ENCODE peak calls at places on chromosome 21, in six cellular contexts. O is SK-N-SH; P is psoas muscle; U is lung; Z is astrocyte; H is CD4-positive, alpha-beta memory T cell. Y is an unnamed sample.
A peak's percentile ranks its signal among the peaks of the same experiment; 100 is the strongest.

GRCh38 chr21:33648555-33648954 is 6.3 kb downstream of the ITSN1 start:
- DNase-seq in P (no peak), H (no peak), U (no peak), O (no peak), Z (no peak), Y (no peak)

GRCh38 chr21:46553993-46554392 is 50.9 kb downstream of the S100B start:
- DNase-seq in Z (no peak), O (no peak), P (no peak), U (no peak), H (no peak), Y (no peak)

GRCh38 chr21:24729568-24729967 is 877.7 kb downstream of the MRPL39 start:
- DNase-seq in U (no peak), Z (peak; percentile 0), H (no peak), O (no peak), P (no peak), Y (no peak)

GRCh38 chr21:17451364-17451869 is 61.4 kb upstream of the CXADR start:
- DNase-seq in U (no peak), H (no peak), Z (peak; percentile 82), P (no peak), O (no peak), Y (no peak)

GRCh38 chr21:25999935-26000582 is 170.5 kb downstream of the APP start:
- DNase-seq in P (no peak), H (peak; percentile 26), O (no peak), Z (no peak), U (no peak), Y (no peak)

GRCh38 chr21:46667735-46668380 is 32.4 kb downstream of the PRMT2 start:
- DNase-seq in Z (peak; percentile 62), P (no peak), U (no peak), O (peak; percentile 80), H (no peak), Y (no peak)

GRCh38 chr21:42414928-42415769 is 11.4 kb downstream of the UBASH3A start:
- DNase-seq in H (peak; percentile 85), U (no peak), Z (peak; percentile 74), P (no peak), O (no peak), Y (no peak)

GRCh38 chr21:41429925-41430491 is 4.0 kb downstream of the MX1 start:
- DNase-seq in Z (no peak), O (no peak), P (no peak), H (no peak), U (no peak), Y (no peak)

GRCh38 chr21:37159053-37159776 is 86.2 kb downstream of the TTC3 start:
- DNase-seq in P (no peak), O (no peak), U (no peak), Z (no peak), H (no peak), Y (no peak)

GRCh38 chr21:33258475-33258874 is 7.7 kb upstream of the IL10RB start:
- DNase-seq in Z (no peak), O (no peak), P (no peak), U (no peak), H (no peak), Y (no peak)

GRCh38 chr21:41504030-41504429 is 3.9 kb downstream of the TMPRSS2 start:
- DNase-seq in U (no peak), H (no peak), P (no peak), Z (no peak), O (no peak), Y (no peak)

GRCh38 chr21:14550200-14550599 is 4.1 kb upstream of the SAMSN1 start:
- DNase-seq in Z (no peak), P (no peak), O (no peak), U (no peak), H (peak; percentile 42), Y (no peak)

GRCh38 chr21:25571726-25572121 is 35.6 kb downstream of the MRPL39 start:
- DNase-seq in P (no peak), Z (no peak), H (no peak), O (no peak), U (no peak), Y (no peak)

GRCh38 chr21:25939396-25939761 is 204.6 kb downstream of the GABPA start:
- DNase-seq in O (no peak), P (no peak), H (no peak), Z (no peak), U (no peak), Y (no peak)

GRCh38 chr21:26961704-26962103 is 5.2 kb downstream of the ADAMTS5 start:
- DNase-seq in Z (no peak), O (peak; percentile 24), U (no peak), P (no peak), H (no peak), Y (no peak)

GRCh38 chr21:14758849-14759248 is 212.7 kb upstream of the SAMSN1 start:
- DNase-seq in P (no peak), O (no peak), H (no peak), U (no peak), Z (no peak), Y (no peak)

GRCh38 chr21:42145569-42146250 is 73.2 kb upstream of the ABCG1 start:
- DNase-seq in Z (peak; percentile 6), P (no peak), U (peak; percentile 62), O (peak; percentile 92), H (peak; percentile 68), Y (peak; percentile 68)

GRCh38 chr21:42319368-42319767 is 4.2 kb upstream of the TFF3 start:
- DNase-seq in H (no peak), O (no peak), P (no peak), U (no peak), Z (no peak), Y (no peak)

GRCh38 chr21:42156690-42157605 is 62.0 kb upstream of the ABCG1 start:
- DNase-seq in H (no peak), Z (no peak), P (no peak), O (peak; percentile 78), U (no peak), Y (no peak)

GRCh38 chr21:22552390-22552789 is 1554.2 kb downstream of the NCAM2 start:
- DNase-seq in Z (no peak), O (no peak), U (no peak), P (no peak), H (no peak), Y (no peak)

DNA sequence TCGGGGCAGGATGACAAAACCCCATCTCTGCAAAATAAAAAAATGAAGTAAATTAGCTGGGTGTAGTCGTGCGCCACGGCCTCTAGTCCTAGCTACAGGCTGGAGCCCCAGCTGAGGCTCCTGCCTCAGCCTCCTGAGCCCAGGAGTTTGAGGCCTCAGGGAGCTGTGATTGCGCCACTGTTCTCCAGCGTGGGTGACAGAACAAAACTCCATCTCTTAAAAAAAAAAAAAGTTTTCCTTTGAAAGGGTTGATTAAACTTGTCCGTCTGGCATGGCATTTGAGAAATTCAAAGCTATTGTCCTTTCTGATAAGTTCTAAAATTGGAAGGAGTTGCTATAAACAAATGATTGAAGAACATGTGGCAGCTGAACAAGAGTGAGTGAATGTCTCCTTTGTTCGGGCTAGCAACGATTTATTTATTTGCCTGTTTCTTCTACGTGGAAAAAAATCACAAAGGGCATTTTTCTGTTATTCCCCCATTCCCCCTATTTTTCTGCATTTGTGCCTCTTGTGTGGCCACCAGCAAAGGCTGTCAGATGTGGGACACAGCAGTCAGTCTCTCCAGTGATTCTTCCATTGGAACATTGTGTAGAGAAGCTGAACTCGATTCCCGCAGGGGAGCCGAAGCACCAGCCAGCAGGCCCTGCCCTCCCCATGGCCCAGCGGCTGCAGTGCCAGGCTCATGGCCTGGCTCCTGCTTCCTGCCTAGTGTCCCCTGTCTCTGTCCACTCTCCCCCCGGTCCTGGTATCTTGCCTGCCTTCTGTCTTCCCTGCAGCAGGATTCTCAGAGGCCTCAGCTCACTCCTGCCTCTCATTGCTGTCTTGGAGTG is 21.5 kb upstream of the PWP2 start:
- DNase-seq in P (no peak), O (no peak), Z (no peak), U (no peak), H (no peak), Y (no peak)
- H3K36me3 ChIP-seq in P (peaks cover 99% of the 10 kb centered on the region), O (peaks cover 91% of the 10 kb centered on the region), Z (peaks cover 39% of the 10 kb centered on the region), U (peaks cover 52% of the 10 kb centered on the region), H (peaks cover 32% of the 10 kb centered on the region), Y (peaks cover 82% of the 10 kb centered on the region)

DNA sequence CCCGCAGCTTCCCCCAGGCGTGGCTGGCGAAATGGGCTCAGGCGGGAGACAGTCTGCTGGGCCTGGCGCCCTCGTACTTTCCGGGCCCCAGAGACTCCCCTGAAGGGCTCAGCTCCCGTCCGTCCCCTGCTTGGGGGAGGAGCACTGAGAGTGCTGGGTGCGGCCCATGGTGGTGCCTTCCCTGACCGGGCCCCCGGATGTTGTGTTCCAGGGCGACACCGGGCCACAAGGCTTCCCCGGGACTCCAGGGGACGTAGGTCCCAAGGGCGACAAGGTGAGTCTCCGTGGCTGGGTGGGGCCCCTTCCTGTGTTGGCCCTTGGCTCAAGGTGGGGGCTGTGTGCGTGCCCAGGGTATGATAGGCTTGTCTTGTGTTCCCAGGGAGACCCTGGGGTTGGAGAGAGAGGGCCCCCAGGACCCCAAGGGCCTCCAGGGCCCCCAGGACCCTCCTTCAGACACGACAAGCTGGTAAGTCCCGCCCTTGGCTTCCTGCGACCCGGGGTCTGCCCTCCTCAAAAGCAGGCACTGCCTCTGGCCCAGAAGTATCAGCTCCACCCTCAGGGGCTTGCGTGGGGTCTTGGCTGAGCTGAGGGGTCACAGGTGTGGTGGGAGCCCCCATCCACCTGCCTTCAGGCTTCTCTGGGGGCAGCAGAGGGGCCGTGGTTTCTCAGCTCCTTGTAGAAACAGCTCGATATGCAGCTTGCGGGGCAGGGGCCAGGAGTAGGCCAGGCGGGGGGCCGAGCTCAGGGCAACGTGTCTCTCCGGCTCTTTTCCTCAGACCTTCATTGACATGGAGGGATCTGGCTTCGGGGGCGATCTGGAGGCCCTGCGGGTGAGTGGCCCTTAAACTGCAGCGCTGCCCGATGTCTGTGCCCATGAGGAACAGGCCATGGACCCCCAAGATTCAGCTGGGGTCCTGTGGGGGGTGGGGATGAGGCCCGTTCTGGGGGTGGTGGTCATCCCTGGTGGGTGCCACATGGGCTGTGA is 62.3 kb downstream of the SLC19A1 start:
- DNase-seq in U (no peak), H (peak; percentile 26), Z (no peak), O (no peak), P (peak; percentile 12), Y (no peak)
- H3K4me3 ChIP-seq in U (no peak overlapping the region), H (no peak overlapping the region), Z (no peak overlapping the region), O (no peak overlapping the region), P (no peak overlapping the region), Y (no peak overlapping the region)

GRCh38 chr21:29892379-29892778 is 47.4 kb downstream of the GRIK1 start:
- DNase-seq in P (no peak), O (no peak), U (no peak), H (no peak), Z (no peak), Y (no peak)

GRCh38 chr21:29893687-29894086 is 46.1 kb downstream of the GRIK1 start:
- DNase-seq in Z (no peak), H (no peak), U (peak; percentile 61), P (no peak), O (no peak), Y (no peak)

GRCh38 chr21:29896884-29897283 is 42.9 kb downstream of the GRIK1 start:
- DNase-seq in P (no peak), H (no peak), Z (no peak), U (no peak), O (no peak), Y (no peak)
- H3K4me1 ChIP-seq in P (no peaks in the 10 kb centered on the region), H (no peaks in the 10 kb centered on the region), Z (no peaks in the 10 kb centered on the region), U (no peaks in the 10 kb centered on the region), O (no peaks in the 10 kb centered on the region), Y (no peaks in the 10 kb centered on the region)

GRCh38 chr21:34827445-34828235 is 158.8 kb downstream of the CLIC6 start:
- DNase-seq in O (no peak), H (no peak), U (no peak), Z (no peak), P (no peak), Y (no peak)

GRCh38 chr21:34833465-34833864 is 164.7 kb downstream of the CLIC6 start:
- DNase-seq in O (peak; percentile 43), H (no peak), P (no peak), Z (no peak), U (no peak), Y (no peak)

GRCh38 chr21:34826818-34827217 is 158.0 kb downstream of the CLIC6 start:
- DNase-seq in U (no peak), Z (no peak), H (no peak), O (no peak), P (no peak), Y (no peak)

GRCh38 chr21:34834307-34834706 is 165.5 kb downstream of the CLIC6 start:
- DNase-seq in Z (no peak), O (no peak), U (no peak), P (no peak), H (no peak), Y (no peak)

GRCh38 chr21:34830386-34831140 is 161.8 kb downstream of the CLIC6 start:
- DNase-seq in O (no peak), P (no peak), Z (no peak), H (no peak), U (no peak), Y (no peak)
- H3K36me3 ChIP-seq in O (peaks cover 56% of the 10 kb centered on the region), P (peaks cover 99% of the 10 kb centered on the region), Z (peaks cover 76% of the 10 kb centered on the region), H (peaks cover 60% of the 10 kb centered on the region), U (peaks cover 19% of the 10 kb centered on the region), Y (peaks cover 4% of the 10 kb centered on the region)